ENCODE peak calls at places on chromosomes 7 and 10, in nine cellular contexts. One of them, this sample, is unnamed.

GRCh38 chr10:129966370-129966769 is 2.3 kb upstream of the EBF3 start:
- DNase-seq in ureter: no peak
- DNase-seq in glutamatergic neuron: peak
- DNase-seq in DMS53: no peak
- DNase-seq in AG04449: no peak
- DNase-seq in T-helper 1 cell: no peak
- DNase-seq in AG09309: no peak
- DNase-seq in NCI-H345: no peak
- DNase-seq in pancreas: no peak
- DNase-seq in this sample: no peak

GRCh38 chr7:67209256-67209655 is 212.6 kb downstream of the TYW1 start:
- DNase-seq in ureter: no peak
- DNase-seq in T-helper 1 cell: no peak
- DNase-seq in glutamatergic neuron: no peak
- DNase-seq in DMS53: no peak
- DNase-seq in AG04449: no peak
- DNase-seq in NCI-H345: no peak
- DNase-seq in AG09309: no peak
- DNase-seq in pancreas: no peak
- DNase-seq in this sample: no peak

GRCh38 chr10:96509017-96509641 is 4.6 kb downstream of the TLL2 start:
- DNase-seq in NCI-H345: no peak
- DNase-seq in AG09309: peak
- DNase-seq in T-helper 1 cell: no peak
- DNase-seq in pancreas: no peak
- DNase-seq in glutamatergic neuron: no peak
- DNase-seq in AG04449: peak
- DNase-seq in ureter: no peak
- DNase-seq in DMS53: no peak
- DNase-seq in this sample: peak

GRCh38 chr10:104348601-104349000 is 5.0 kb upstream of the CFAP58 start:
- DNase-seq in AG04449: no peak
- DNase-seq in AG09309: no peak
- DNase-seq in ureter: no peak
- DNase-seq in NCI-H345: no peak
- DNase-seq in pancreas: no peak
- DNase-seq in DMS53: no peak
- DNase-seq in T-helper 1 cell: no peak
- DNase-seq in glutamatergic neuron: no peak
- DNase-seq in this sample: no peak

GRCh38 chr10:49222170-49222569 is 34.0 kb upstream of the TMEM273 start:
- DNase-seq in NCI-H345: no peak
- DNase-seq in DMS53: peak
- DNase-seq in T-helper 1 cell: no peak
- DNase-seq in AG09309: no peak
- DNase-seq in AG04449: no peak
- DNase-seq in ureter: no peak
- DNase-seq in pancreas: no peak
- DNase-seq in glutamatergic neuron: no peak
- DNase-seq in this sample: no peak

GRCh38 chr10:87865201-87866025 is 2.0 kb downstream of the PTEN start:
- DNase-seq in glutamatergic neuron: no peak
- DNase-seq in pancreas: no peak
- DNase-seq in AG04449: no peak
- DNase-seq in T-helper 1 cell: no peak
- DNase-seq in NCI-H345: no peak
- DNase-seq in ureter: no peak
- DNase-seq in DMS53: no peak
- DNase-seq in AG09309: no peak
- DNase-seq in this sample: no peak

GRCh38 chr7:148327379-148327778 is 263.2 kb upstream of the C7orf33 start:
- DNase-seq in NCI-H345: no peak
- DNase-seq in T-helper 1 cell: no peak
- DNase-seq in DMS53: peak
- DNase-seq in AG04449: no peak
- DNase-seq in ureter: no peak
- DNase-seq in glutamatergic neuron: no peak
- DNase-seq in AG09309: no peak
- DNase-seq in pancreas: no peak
- DNase-seq in this sample: no peak

GRCh38 chr7:9231683-9232082 is 798.3 kb downstream of the NXPH1 start:
- DNase-seq in AG04449: no peak
- DNase-seq in ureter: no peak
- DNase-seq in pancreas: no peak
- DNase-seq in NCI-H345: peak
- DNase-seq in DMS53: peak
- DNase-seq in AG09309: no peak
- DNase-seq in T-helper 1 cell: no peak
- DNase-seq in glutamatergic neuron: no peak
- DNase-seq in this sample: no peak

GRCh38 chr10:3531097-3531645 is 253.8 kb downstream of the KLF6 start:
- DNase-seq in ureter: no peak
- DNase-seq in pancreas: no peak
- DNase-seq in NCI-H345: no peak
- DNase-seq in glutamatergic neuron: no peak
- DNase-seq in T-helper 1 cell: no peak
- DNase-seq in AG04449: no peak
- DNase-seq in AG09309: no peak
- DNase-seq in DMS53: no peak
- DNase-seq in this sample: no peak

GRCh38 chr7:35646289-35647033 is 48.5 kb downstream of the HERPUD2 start:
- DNase-seq in NCI-H345: no peak
- DNase-seq in glutamatergic neuron: no peak
- DNase-seq in AG09309: no peak
- DNase-seq in ureter: no peak
- DNase-seq in pancreas: peak
- DNase-seq in T-helper 1 cell: no peak
- DNase-seq in AG04449: no peak
- DNase-seq in DMS53: peak
- DNase-seq in this sample: no peak

GRCh38 chr10:62010366-62010765 is 108.9 kb downstream of the ARID5B start:
- DNase-seq in NCI-H345: no peak
- DNase-seq in glutamatergic neuron: no peak
- DNase-seq in T-helper 1 cell: no peak
- DNase-seq in pancreas: no peak
- DNase-seq in AG09309: no peak
- DNase-seq in AG04449: no peak
- DNase-seq in DMS53: no peak
- DNase-seq in ureter: no peak
- DNase-seq in this sample: no peak

GRCh38 chr7:92639213-92639896 is 49.2 kb upstream of the FAM133B start:
- DNase-seq in AG04449: no peak
- DNase-seq in pancreas: no peak
- DNase-seq in NCI-H345: no peak
- DNase-seq in ureter: no peak
- DNase-seq in T-helper 1 cell: peak
- DNase-seq in AG09309: no peak
- DNase-seq in glutamatergic neuron: no peak
- DNase-seq in DMS53: no peak
- DNase-seq in this sample: no peak

GRCh38 chr7:138527746-138528223 is 67.7 kb downstream of the TRIM24 start:
- DNase-seq in T-helper 1 cell: peak
- DNase-seq in pancreas: no peak
- DNase-seq in AG04449: no peak
- DNase-seq in DMS53: peak
- DNase-seq in AG09309: no peak
- DNase-seq in NCI-H345: no peak
- DNase-seq in ureter: no peak
- DNase-seq in glutamatergic neuron: no peak
- DNase-seq in this sample: no peak

GRCh38 chr7:104431930-104432329 is 103.5 kb downstream of the LHFPL3 start:
- DNase-seq in AG04449: no peak
- DNase-seq in glutamatergic neuron: no peak
- DNase-seq in AG09309: no peak
- DNase-seq in DMS53: peak
- DNase-seq in NCI-H345: no peak
- DNase-seq in ureter: no peak
- DNase-seq in T-helper 1 cell: no peak
- DNase-seq in pancreas: no peak
- DNase-seq in this sample: no peak

GRCh38 chr7:134520130-134520529 is 7.2 kb upstream of the AKR1B10 start:
- DNase-seq in glutamatergic neuron: no peak
- DNase-seq in AG09309: no peak
- DNase-seq in AG04449: no peak
- DNase-seq in ureter: no peak
- DNase-seq in NCI-H345: no peak
- DNase-seq in T-helper 1 cell: no peak
- DNase-seq in pancreas: no peak
- DNase-seq in DMS53: peak
- DNase-seq in this sample: no peak

GRCh38 chr10:15796762-15797161 is 63.5 kb downstream of the MINDY3 start:
- DNase-seq in NCI-H345: no peak
- DNase-seq in T-helper 1 cell: no peak
- DNase-seq in ureter: no peak
- DNase-seq in glutamatergic neuron: no peak
- DNase-seq in pancreas: no peak
- DNase-seq in AG04449: no peak
- DNase-seq in DMS53: no peak
- DNase-seq in AG09309: no peak
- DNase-seq in this sample: no peak

GRCh38 chr7:107169120-107170050 is 582 bp downstream of the HBP1 start:
- DNase-seq in DMS53: peak
- DNase-seq in glutamatergic neuron: peak
- DNase-seq in T-helper 1 cell: peak
- DNase-seq in AG09309: peak
- DNase-seq in pancreas: peak
- DNase-seq in NCI-H345: peak
- DNase-seq in AG04449: peak
- DNase-seq in ureter: peak
- DNase-seq in this sample: peak

GRCh38 chr10:48309711-48310226 is 3.3 kb downstream of the MAPK8 start:
- DNase-seq in pancreas: no peak
- DNase-seq in AG04449: no peak
- DNase-seq in ureter: no peak
- DNase-seq in T-helper 1 cell: peak
- DNase-seq in NCI-H345: no peak
- DNase-seq in AG09309: no peak
- DNase-seq in DMS53: peak
- DNase-seq in glutamatergic neuron: no peak
- DNase-seq in this sample: no peak